ENCODE peak calls at places on chromosome 10, in ten cellular contexts. P is T-helper 1 cell; V is M059J; X is stimulated activated CD8-positive, alpha-beta memory T cell treated with anti-CD3 and anti-CD28 coated beads, Interleukin-15, amount 100 ng/mL, for 48 hours; D is MCF 10A; R is tibial nerve; Z is RWPE1; H is GM23248; A is GM12865; F is AG08395. C is an unnamed sample.

GRCh38 chr10:102230264-102230860 is 4.3 kb downstream of the ELOVL3 start:
- DNase-seq in Z (peak), V (peak), H (peak), P (peak), D (peak), X (no peak), F (peak), A (peak), R (no peak), C (no peak)

GRCh38 chr10:84525120-84525806 is 196.9 kb downstream of the CCSER2 start:
- DNase-seq in X (no peak), F (no peak), V (no peak), Z (no peak), R (no peak), A (no peak), H (no peak), P (no peak), D (no peak), C (no peak)

GRCh38 chr10:33094263-33095051 is 136.4 kb upstream of the ITGB1 start:
- DNase-seq in H (no peak), A (no peak), V (no peak), X (no peak), F (no peak), P (no peak), D (no peak), R (no peak), Z (no peak), C (no peak)

GRCh38 chr10:71244638-71245419 is 32.5 kb downstream of the UNC5B start:
- DNase-seq in F (peak), D (peak), P (no peak), X (no peak), R (peak), A (peak), V (no peak), H (peak), Z (peak), C (no peak)

GRCh38 chr10:133096616-133097269 is 9.0 kb downstream of the ADGRA1 start:
- DNase-seq in P (no peak), Z (no peak), R (no peak), A (no peak), X (no peak), H (no peak), D (no peak), V (no peak), F (no peak), C (no peak)

GRCh38 chr10:112295853-112296830 is 12.9 kb downstream of the TECTB start:
- DNase-seq in F (peak), H (peak), A (no peak), V (peak), R (no peak), Z (no peak), P (no peak), D (peak), X (no peak), C (no peak)

GRCh38 chr10:5943536-5943935 is 33.8 kb downstream of the IL15RA start:
- DNase-seq in P (no peak), A (no peak), X (no peak), D (no peak), H (peak), V (no peak), Z (no peak), R (no peak), F (peak), C (no peak)

GRCh38 chr10:44759122-44759521 is 152.0 kb upstream of the TMEM72 start:
- DNase-seq in V (no peak), X (no peak), H (no peak), P (no peak), Z (no peak), D (no peak), R (no peak), A (no peak), F (no peak), C (no peak)

GRCh38 chr10:60395711-60396110 is 6.0 kb upstream of the ANK3 start:
- DNase-seq in V (no peak), R (no peak), Z (no peak), F (no peak), A (no peak), X (no peak), H (no peak), D (no peak), P (no peak), C (no peak)

GRCh38 chr10:33353853-33354252 is 19.4 kb upstream of the NRP1 start:
- DNase-seq in F (no peak), P (no peak), H (no peak), R (no peak), D (peak), X (no peak), V (no peak), A (no peak), Z (no peak), C (no peak)

GRCh38 chr10:133442191-133442966 is 11.4 kb upstream of the SCART1 start:
- DNase-seq in Z (no peak), H (no peak), V (no peak), F (no peak), A (no peak), D (no peak), X (no peak), R (no peak), P (no peak), C (no peak)

GRCh38 chr10:33314788-33315561 is 19.5 kb downstream of the NRP1 start:
- DNase-seq in H (no peak), Z (no peak), A (no peak), X (no peak), V (peak), F (no peak), P (no peak), R (no peak), D (peak), C (no peak)

GRCh38 chr10:12194752-12195271 is 879 bp downstream of the NUDT5 start:
- DNase-seq in X (no peak), V (peak), R (no peak), P (peak), A (peak), D (peak), H (peak), F (no peak), Z (peak), C (no peak)

GRCh38 chr10:52523696-52524095 is 209.6 kb downstream of the DKK1 start:
- DNase-seq in P (no peak), X (no peak), V (no peak), F (no peak), R (no peak), A (no peak), H (no peak), D (no peak), Z (no peak), C (no peak)

GRCh38 chr10:110445871-110446270 is 51.8 kb upstream of the DUSP5 start:
- DNase-seq in Z (no peak), R (no peak), F (no peak), H (no peak), X (no peak), V (no peak), P (no peak), A (no peak), D (no peak), C (no peak)

GRCh38 chr10:68595513-68595912 is 35.4 kb downstream of the TET1 start:
- DNase-seq in X (no peak), H (no peak), R (no peak), V (no peak), A (no peak), F (no peak), D (no peak), Z (no peak), P (no peak), C (no peak)

GRCh38 chr10:70038926-70039325 is 13.7 kb upstream of the MACROH2A2 start:
- DNase-seq in Z (no peak), V (no peak), D (no peak), F (no peak), X (no peak), P (no peak), H (no peak), A (no peak), R (no peak), C (no peak)

GRCh38 chr10:45526309-45526708 is 146.3 kb downstream of the ZFAND4 start:
- DNase-seq in R (no peak), D (no peak), A (no peak), V (no peak), Z (no peak), F (no peak), P (no peak), X (no peak), H (no peak), C (no peak)

GRCh38 chr10:84397735-84398144 is 69.4 kb downstream of the CCSER2 start:
- DNase-seq in A (peak), D (no peak), H (no peak), R (no peak), Z (no peak), F (no peak), X (no peak), P (no peak), V (no peak), C (no peak)

GRCh38 chr10:97796651-97797050 is 24.9 kb upstream of the SFRP5 start:
- DNase-seq in Z (no peak), V (peak), H (no peak), D (no peak), F (no peak), A (peak), X (no peak), R (no peak), P (no peak), C (no peak)

GRCh38 chr10:15015451-15015850 is 28.3 kb upstream of the OLAH start:
- DNase-seq in R (no peak), D (no peak), Z (no peak), F (no peak), V (no peak), A (no peak), X (no peak), H (peak), P (no peak), C (no peak)

GRCh38 chr10:77603529-77603927 is 34.1 kb downstream of the KCNMA1 start:
- DNase-seq in H (peak), D (peak), X (no peak), Z (peak), A (peak), F (no peak), P (no peak), R (no peak), V (peak), C (no peak)

GRCh38 chr10:12466701-12467100 is 117.4 kb downstream of the CAMK1D start:
- DNase-seq in Z (no peak), H (no peak), D (peak), P (no peak), A (peak), R (no peak), X (no peak), V (no peak), F (no peak), C (no peak)

GRCh38 chr10:84440781-84441180 is 112.4 kb downstream of the CCSER2 start:
- DNase-seq in R (no peak), A (no peak), P (no peak), V (no peak), Z (no peak), F (no peak), H (no peak), D (no peak), X (no peak), C (no peak)

GRCh38 chr10:28774051-28774995 is 97.0 kb downstream of the BAMBI start:
- DNase-seq in R (no peak), H (no peak), A (no peak), Z (no peak), D (no peak), X (no peak), P (no peak), F (no peak), V (peak), C (no peak)